ENCODE peak calls at places on chromosome 16, in nine cellular contexts. U is NB4, H is GM23338, J is endothelial cell, T is nephron progenitor cell, E is AG04449, X is AG09319, K is esophagus squamous epithelium, Z is GM13977. N is an unnamed sample.

GRCh38 chr16:85422374-85423185 is 190.5 kb upstream of the GSE1 start:
- DNase-seq in U (peak), H (peak), J (peak), T (peak), E (no peak), X (no peak), K (no peak), Z (no peak), N (peak)

GRCh38 chr16:77375396-77375795 is 59.4 kb downstream of the ADAMTS18 start:
- DNase-seq in U (no peak), H (no peak), J (no peak), T (no peak), E (no peak), X (no peak), K (no peak), Z (no peak), N (no peak)

GRCh38 chr16:20610192-20610891 is 34.2 kb upstream of the ACSM2B start:
- DNase-seq in U (no peak), H (no peak), J (no peak), T (no peak), E (no peak), X (no peak), K (no peak), Z (no peak), N (no peak)

GRCh38 chr16:57773680-57774295 is 28.5 kb downstream of the KIFC3 start:
- DNase-seq in U (no peak), H (no peak), J (no peak), T (no peak), E (no peak), X (no peak), K (no peak), Z (no peak), N (no peak)

GRCh38 chr16:8963010-8963824 is 489 bp downstream of the USP7 start:
- DNase-seq in U (peak), H (no peak), J (peak), T (peak), E (no peak), X (no peak), K (no peak), Z (no peak), N (no peak)

GRCh38 chr16:74480150-74481029 is 59.1 kb upstream of the CLEC18B start:
- DNase-seq in U (no peak), H (no peak), J (no peak), T (peak), E (no peak), X (peak), K (no peak), Z (no peak), N (no peak)

GRCh38 chr16:21283521-21284289 is 5.6 kb upstream of the CRYM start:
- DNase-seq in U (peak), H (peak), J (peak), T (peak), E (no peak), X (no peak), K (no peak), Z (peak), N (peak)

GRCh38 chr16:53022374-53022773 is 30.3 kb downstream of the CHD9NB start:
- DNase-seq in U (peak), H (peak), J (peak), T (peak), E (no peak), X (no peak), K (no peak), Z (peak), N (peak)

GRCh38 chr16:82773018-82773417 is 146.2 kb downstream of the CDH13 start:
- DNase-seq in U (no peak), H (no peak), J (no peak), T (no peak), E (no peak), X (no peak), K (no peak), Z (no peak), N (no peak)

GRCh38 chr16:87812200-87812656 is 46.4 kb upstream of the KLHDC4 start:
- DNase-seq in U (no peak), H (no peak), J (no peak), T (no peak), E (no peak), X (no peak), K (no peak), Z (no peak), N (no peak)
- TF ChIP-seq CTCF in U (no peak), H (peak), J (no peak), T (no peak), E (no peak), X (no peak), K (no peak), Z (no peak), N (no peak)

DNA sequence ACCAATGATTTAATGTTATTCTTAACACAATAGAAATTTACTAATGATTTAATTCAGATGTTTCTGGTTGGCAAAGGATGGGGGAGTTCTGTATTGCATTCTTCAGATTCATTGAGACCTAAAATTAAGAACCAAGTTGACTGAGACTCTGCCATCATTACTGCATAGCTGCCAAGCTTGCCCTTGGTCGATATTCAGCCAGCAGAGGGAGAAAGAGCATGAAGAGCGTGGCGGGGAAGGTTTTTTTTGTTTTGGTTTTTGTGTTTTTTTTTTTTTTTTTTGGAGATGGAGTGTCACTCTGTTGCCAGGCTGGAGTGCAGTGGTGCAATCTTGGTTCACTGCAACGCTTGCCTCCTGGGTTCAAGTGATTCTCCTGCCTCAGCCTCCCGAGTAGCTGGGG is 659.4 kb upstream of the EEF2KMT start:
- DNase-seq in U (no peak), H (peak), J (peak), T (no peak), E (no peak), X (no peak), K (no peak), Z (no peak), N (no peak)
- TF ChIP-seq CTCF in U (no peak), H (peak), J (no peak), T (no peak), E (no peak), X (no peak), K (no peak), Z (no peak), N (peak)

DNA sequence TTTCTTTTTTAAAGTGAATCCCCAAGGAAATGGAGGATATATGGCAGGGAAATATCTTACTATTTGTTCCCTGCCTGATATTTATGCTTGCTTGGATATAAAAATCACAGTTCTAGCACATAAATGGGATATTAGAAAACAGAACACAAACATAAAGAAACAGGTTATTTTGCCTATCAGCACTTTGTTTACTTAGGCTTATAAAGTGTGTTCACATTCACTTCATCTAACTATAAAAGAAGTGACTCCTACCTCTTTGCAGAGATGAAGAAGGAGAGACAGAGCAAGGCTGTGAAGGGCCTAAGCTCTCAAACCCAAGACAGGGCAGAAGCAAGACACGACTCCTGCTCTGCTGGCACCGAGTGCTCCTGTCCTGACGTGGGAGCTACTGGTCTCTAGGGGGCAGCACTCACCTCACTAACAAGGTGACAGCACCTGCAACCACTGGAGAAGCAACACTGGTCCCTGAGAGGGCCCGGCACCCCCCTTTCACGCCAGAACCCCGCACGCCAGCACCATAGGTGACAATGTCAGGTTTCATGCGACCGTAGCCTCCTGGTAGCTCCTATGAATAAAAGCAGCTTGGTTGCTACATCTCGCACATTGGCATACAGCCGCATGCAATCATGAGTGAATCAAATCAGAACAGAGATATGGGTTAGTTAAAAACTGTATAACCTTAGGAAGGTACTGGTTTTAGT is 32.0 kb downstream of the MBTPS1 start:
- DNase-seq in U (peak), H (peak), J (peak), T (peak), E (no peak), X (no peak), K (no peak), Z (peak), N (peak)
- TF ChIP-seq CTCF in U (peak), H (peak), J (peak), T (peak), E (peak), X (peak), K (peak), Z (peak), N (peak)

GRCh38 chr16:55501549-55502322 is 7.1 kb upstream of the LPCAT2 start:
- DNase-seq in U (peak), H (peak), J (peak), T (no peak), E (no peak), X (no peak), K (no peak), Z (peak), N (no peak)
- TF ChIP-seq CTCF in U (peak), H (peak), J (peak), T (peak), E (peak), X (peak), K (no peak), Z (peak), N (peak)

GRCh38 chr16:48538746-48539484 is 71.1 kb downstream of the N4BP1 start:
- DNase-seq in U (no peak), H (peak), J (peak), T (peak), E (no peak), X (no peak), K (no peak), Z (no peak), N (no peak)
- TF ChIP-seq CTCF in U (peak), H (peak), J (no peak), T (peak), E (peak), X (peak), K (peak), Z (peak), N (peak)

GRCh38 chr16:28876973-28877641 is 1.2 kb upstream of the ATP2A1 start:
- DNase-seq in U (peak), H (no peak), J (no peak), T (no peak), E (no peak), X (no peak), K (no peak), Z (no peak), N (no peak)
- TF ChIP-seq CTCF in U (no peak), H (no peak), J (no peak), T (no peak), E (no peak), X (no peak), K (no peak), Z (no peak), N (no peak)

GRCh38 chr16:89574681-89575246 is 794 bp upstream of the CPNE7 start:
- DNase-seq in U (peak), H (peak), J (peak), T (peak), E (no peak), X (no peak), K (no peak), Z (peak), N (peak)
- TF ChIP-seq CTCF in U (peak), H (peak), J (peak), T (peak), E (peak), X (peak), K (peak), Z (peak), N (peak)

DNA sequence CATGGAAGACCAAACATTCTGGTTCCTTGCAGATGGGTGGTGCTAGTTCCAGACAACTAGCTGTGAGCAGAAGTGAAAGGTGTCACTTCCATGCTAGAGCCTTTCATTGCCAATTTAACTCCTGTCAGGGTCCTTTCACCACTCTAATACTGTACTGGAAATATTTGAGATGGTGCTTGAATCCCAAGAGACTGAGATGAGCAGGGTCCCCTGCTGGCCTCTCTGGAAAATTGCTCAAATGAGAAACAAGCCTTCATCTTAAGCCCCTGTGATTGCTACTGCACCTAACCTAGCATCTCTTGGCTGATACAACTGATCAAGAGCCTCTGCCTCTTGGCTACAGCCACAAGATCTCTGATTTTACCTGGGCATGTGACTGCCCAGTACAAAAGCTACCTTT is 7.4 kb upstream of the VAC14 start:
- DNase-seq in U (peak), H (no peak), J (no peak), T (no peak), E (no peak), X (no peak), K (no peak), Z (no peak), N (no peak)
- TF ChIP-seq CTCF in U (peak), H (peak), J (no peak), T (no peak), E (no peak), X (no peak), K (no peak), Z (no peak), N (peak)

N was measured in neural crest cell.